ENCODE peak calls at places on chromosomes 2 and 18, in five cellular contexts. J is ovary, C is IMR-90, E is GM12878, B is mesendoderm. O is an unnamed sample. For H3K4me1, the result is how much of the 10 kb centered on the place peaks cover.

GRCh38 chr2:27378096-27378808 is 2.3 kb downstream of the ZNF513 start:
- DNase-seq in C (no peak), E (no peak), B (no peak), J (no peak), O (no peak)

GRCh38 chr2:201697899-201698298 is 545 bp downstream of the MPP4 start:
- DNase-seq in B (peak), C (peak), E (no peak), J (no peak), O (no peak)

GRCh38 chr2:16553222-16553621 is 112.4 kb downstream of the CYRIA start:
- DNase-seq in J (no peak), E (no peak), C (peak), B (peak), O (no peak)

GRCh38 chr18:74286106-74286856 is 5.5 kb downstream of the CYB5A start:
- DNase-seq in J (no peak), B (no peak), C (peak), E (no peak), O (no peak)

GRCh38 chr2:189698020-189698887 is 23.8 kb downstream of the ANKAR start:
- DNase-seq in E (no peak), C (peak), B (peak), J (no peak), O (no peak)

GRCh38 chr2:55879976-55880375 is 43.6 kb downstream of the EFEMP1 start:
- DNase-seq in E (no peak), J (no peak), C (peak), B (no peak), O (no peak)

GRCh38 chr2:3041246-3041645 is 336.4 kb downstream of the EIPR1 start:
- DNase-seq in E (no peak), C (no peak), J (no peak), B (no peak), O (no peak)

GRCh38 chr2:898319-898718 is 52.3 kb upstream of the SNTG2 start:
- DNase-seq in J (no peak), C (no peak), E (no peak), B (peak), O (no peak)

GRCh38 chr2:195561205-195562032 is 95.6 kb upstream of the SLC39A10 start:
- DNase-seq in E (peak), C (peak), J (no peak), B (no peak), O (no peak)

GRCh38 chr2:5673148-5673860 is 18.9 kb upstream of the SOX11 start:
- DNase-seq in C (no peak), E (no peak), B (peak), J (no peak), O (peak)

GRCh38 chr2:37865640-37866039 is 59.4 kb upstream of the RMDN2 start:
- DNase-seq in E (no peak), B (no peak), C (no peak), J (no peak), O (no peak)

GRCh38 chr2:241771286-241772062 is 5.1 kb upstream of the GAL3ST2 start:
- DNase-seq in C (peak), J (peak), B (peak), E (no peak), O (no peak)

GRCh38 chr18:66764225-66764624 is 160.3 kb upstream of the CDH19 start:
- DNase-seq in B (no peak), E (no peak), J (no peak), C (no peak), O (no peak)

GRCh38 chr2:36235426-36235825 is 120.2 kb upstream of the CRIM1 start:
- DNase-seq in C (no peak), E (no peak), B (peak), J (no peak), O (no peak)

GRCh38 chr2:142515493-142515892 is 362.0 kb upstream of the KYNU start:
- DNase-seq in B (no peak), J (no peak), C (no peak), E (no peak), O (no peak)

GRCh38 chr18:28793911-28794310 is 617.0 kb upstream of the CDH2 start:
- DNase-seq in E (no peak), B (no peak), J (no peak), C (no peak), O (no peak)

GRCh38 chr2:222108957-222109595 is 189.7 kb downstream of the PAX3 start:
- DNase-seq in J (no peak), E (no peak), C (no peak), B (no peak), O (no peak)

GRCh38 chr18:62863629-62864028 is 148.3 kb downstream of the PHLPP1 start:
- DNase-seq in C (peak), E (no peak), B (peak), J (no peak), O (no peak)

GRCh38 chr2:55885129-55885943 is 38.2 kb downstream of the EFEMP1 start:
- DNase-seq in J (peak), E (no peak), C (peak), B (peak), O (no peak)

GRCh38 chr2:69464575-69464974 is 27.3 kb upstream of the NFU1 start:
- DNase-seq in C (peak), J (no peak), E (no peak), B (no peak), O (no peak)

GRCh38 chr18:26655010-26655613 is 106.8 kb upstream of the KCTD1 start:
- DNase-seq in J (no peak), B (no peak), C (no peak), E (no peak), O (no peak)

GRCh38 chr18:57004366-57005121 is 142.3 kb upstream of the BOD1L2 start:
- DNase-seq in B (no peak), E (peak), J (no peak), C (peak), O (no peak)

GRCh38 chr2:191006997-191007604 is 6.9 kb downstream of the STAT1 start:
- DNase-seq in B (no peak), J (no peak), E (no peak), C (no peak), O (no peak)

GRCh38 chr2:179340678-179341077 is 76.0 kb upstream of the SESTD1 start:
- DNase-seq in C (peak), B (peak), J (no peak), E (no peak), O (no peak)

GRCh38 chr2:143823286-143823685 is 694.1 kb downstream of the ARHGAP15 start:
- DNase-seq in J (no peak), E (no peak), C (no peak), B (no peak), O (no peak)

GRCh38 chr2:108823286-108823685 is 36.7 kb downstream of the CCDC138 start:
- DNase-seq in B (no peak), J (no peak), E (no peak), C (no peak), O (no peak)

GRCh38 chr2:146128216-146128615 is 1608.3 kb upstream of the ZEB2 start:
- DNase-seq in C (no peak), E (no peak), B (no peak), J (no peak), O (no peak)

GRCh38 chr18:21134895-21135294 is 23.3 kb upstream of the ROCK1 start:
- DNase-seq in C (peak), B (no peak), J (no peak), E (no peak), O (no peak)

GRCh38 chr18:49321800-49322461 is 138.5 kb downstream of the DYM start:
- DNase-seq in E (no peak), C (peak), J (no peak), B (peak), O (no peak)

GRCh38 chr18:79962311-79962710 is 2.1 kb upstream of the HSBP1L1 start:
- DNase-seq in C (peak), J (peak), E (no peak), B (no peak), O (peak)

GRCh38 chr18:66168834-66169233 is 418.0 kb downstream of the CDH7 start:
- DNase-seq in B (no peak), J (no peak), E (no peak), C (no peak), O (no peak)

GRCh38 chr2:232308986-232309385 is 69.6 kb upstream of the ALPP start:
- DNase-seq in E (no peak), C (no peak), J (no peak), B (no peak), O (no peak)
- H3K27ac ChIP-seq in E (no peak), C (no peak), J (no peak), B (no peak), O (no peak)

GRCh38 chr2:197502201-197502600 is 2.0 kb downstream of the HSPE1 start:
- DNase-seq in B (no peak), J (no peak), E (no peak), C (no peak), O (no peak)
- H3K4me3 ChIP-seq in B (peak), J (no peak), E (peak), C (no peak), O (no peak)

DNA sequence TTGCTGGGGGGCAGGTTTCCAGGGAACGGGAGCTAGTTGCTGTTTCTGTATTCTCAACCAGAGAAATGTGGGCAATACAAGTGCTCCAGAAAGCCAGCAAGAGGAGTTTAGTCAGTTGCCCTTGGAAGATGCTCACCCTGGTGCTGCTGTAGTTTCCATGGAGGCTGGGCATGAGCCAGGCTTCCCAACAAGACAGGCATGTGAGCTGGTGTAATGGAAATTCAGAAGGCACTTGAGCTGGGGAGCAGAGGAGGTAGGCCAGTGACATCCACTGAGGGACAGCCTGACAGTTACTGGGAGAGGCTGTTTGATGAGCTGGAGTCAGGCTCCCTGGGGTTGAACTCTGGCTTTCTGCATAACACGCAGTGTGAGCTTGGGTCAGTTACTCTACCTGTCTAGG is 7.7 kb downstream of the HK2 start:
- DNase-seq in C (no peak), E (no peak), B (no peak), J (no peak), O (no peak)
- H3K4me1 ChIP-seq in C (under half), E (under half), B (under half), J (under half), O (under half)

GRCh38 chr2:12437144-12437543 is 279.6 kb upstream of the TRIB2 start:
- DNase-seq in C (no peak), B (no peak), E (no peak), J (no peak), O (no peak)

GRCh38 chr2:12434609-12435008 is 282.1 kb upstream of the TRIB2 start:
- DNase-seq in E (no peak), B (peak), J (no peak), C (no peak), O (no peak)

GRCh38 chr2:12433641-12433990 is 283.1 kb upstream of the TRIB2 start:
- DNase-seq in J (no peak), B (peak), E (no peak), C (no peak), O (no peak)

GRCh38 chr2:12432985-12433640 is 283.6 kb upstream of the TRIB2 start:
- DNase-seq in B (no peak), C (peak), J (no peak), E (no peak), O (no peak)

GRCh38 chr2:12436483-12436882 is 280.3 kb upstream of the TRIB2 start:
- DNase-seq in B (no peak), J (no peak), E (no peak), C (peak), O (no peak)
- H3K27ac ChIP-seq in B (no peak), J (no peak), E (no peak), C (no peak), O (no peak)

GRCh38 chr2:130728007-130728454 is 839 bp upstream of the GPR148 start:
- DNase-seq in E (no peak), J (no peak), B (peak), C (no peak), O (no peak)

GRCh38 chr2:130724455-130724854 is 4.4 kb upstream of the GPR148 start:
- DNase-seq in C (no peak), E (no peak), B (no peak), J (no peak), O (no peak)

GRCh38 chr2:130728549-130729310 is at the start of gene GPR148:
- DNase-seq in J (no peak), B (no peak), C (no peak), E (no peak), O (no peak)

GRCh38 chr2:130727286-130727924 is 1.5 kb upstream of the GPR148 start:
- DNase-seq in C (peak), J (peak), E (peak), B (peak), O (peak)

GRCh38 chr2:130726614-130727180 is 2.2 kb upstream of the GPR148 start:
- DNase-seq in B (no peak), E (no peak), C (no peak), J (no peak), O (peak)
- H3K4me3 ChIP-seq in B (peak), E (peak), C (peak), J (peak), O (peak)

GRCh38 chr2:174627216-174627615 is 29.6 kb upstream of the WIPF1 start:
- DNase-seq in B (no peak), J (no peak), E (no peak), C (no peak), O (no peak)
- H3K4me1 ChIP-seq in B (under half), J (under half), E (under half), C (under half), O (under half)

DNA sequence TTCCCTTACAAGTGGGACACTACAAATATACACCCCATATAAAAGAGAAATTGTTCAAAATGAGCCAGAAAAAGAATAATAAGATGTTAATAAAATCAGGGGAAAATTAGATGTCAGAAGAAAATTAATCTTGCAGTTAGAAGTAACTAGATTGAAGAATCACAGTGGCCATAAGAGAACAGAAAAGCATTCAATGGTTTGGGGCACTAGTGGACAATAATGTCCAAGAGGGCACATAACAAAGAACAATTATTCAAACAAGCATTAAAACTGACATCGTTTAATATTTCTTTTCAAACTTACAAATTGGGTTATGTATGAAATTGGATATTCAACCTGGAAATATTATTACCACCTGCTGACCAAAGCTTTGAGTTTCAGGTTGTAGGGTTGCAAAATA is 12.9 kb downstream of the TCF4 start:
- DNase-seq in B (no peak), E (no peak), C (no peak), J (no peak), O (no peak)
- H3K27ac ChIP-seq in B (no peak), E (no peak), C (no peak), J (no peak), O (no peak)

GRCh38 chr2:160934991-160935390 is 225.2 kb upstream of the TANK start:
- DNase-seq in J (no peak), E (no peak), B (peak), C (no peak), O (no peak)
- H3K4me3 ChIP-seq in J (no peak), E (no peak), B (no peak), C (no peak), O (no peak)

DNA sequence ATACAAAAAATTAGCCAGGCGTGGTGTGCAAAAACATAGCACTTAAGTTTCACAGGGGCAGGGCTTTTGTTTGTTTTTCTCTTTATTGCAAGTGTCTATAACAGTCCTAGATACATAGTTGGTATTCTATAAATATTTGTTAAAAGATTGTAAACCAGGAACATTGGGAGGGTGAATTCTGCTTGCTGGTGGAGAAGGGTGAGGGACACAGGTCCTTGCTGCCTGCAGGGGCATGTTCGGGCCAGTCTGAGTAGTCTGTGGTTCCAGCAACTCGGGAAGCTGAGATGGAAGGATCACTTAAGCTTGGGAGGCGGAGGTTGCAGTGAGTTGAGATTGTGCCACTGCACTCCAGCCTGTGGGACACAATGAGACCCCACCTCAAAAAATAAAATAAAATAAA is 53.0 kb downstream of the RPL37A start:
- DNase-seq in E (no peak), J (no peak), B (no peak), C (no peak), O (no peak)
- H3K4me1 ChIP-seq in E (under half), J (under half), B (under half), C (half or more), O (under half)

O was measured in left lung.